ENCODE peak calls at places on chromosomes 2 and 18, in five cellular contexts. V is HCT116, O is NB4, F is A549, I is spleen. T is an unnamed sample.

GRCh38 chr2:20474757-20475566 is 28.1 kb downstream of the RHOB start:
- DNase-seq in I (peak), V (no peak), F (no peak), O (no peak), T (no peak)

GRCh38 chr2:41475959-41476358 is 571.9 kb upstream of the PKDCC start:
- DNase-seq in O (no peak), F (no peak), V (no peak), I (no peak), T (no peak)

GRCh38 chr18:59033361-59033760 is 106.3 kb upstream of the SEC11C start:
- DNase-seq in I (no peak), V (no peak), O (peak), F (no peak), T (no peak)

GRCh38 chr18:9321017-9321452 is 13.5 kb upstream of the TWSG1 start:
- DNase-seq in F (no peak), V (no peak), O (no peak), I (no peak), T (no peak)

GRCh38 chr2:172821370-172822338 is 86.0 kb downstream of the RAPGEF4 start:
- DNase-seq in F (no peak), O (no peak), V (no peak), I (no peak), T (no peak)

GRCh38 chr18:79614211-79615028 is 65.2 kb upstream of the CTDP1 start:
- DNase-seq in O (peak), F (no peak), I (peak), V (no peak), T (no peak)

GRCh38 chr18:37754141-37754540 is 188.5 kb upstream of the CELF4 start:
- DNase-seq in F (no peak), O (no peak), I (no peak), V (no peak), T (no peak)

GRCh38 chr2:207239754-207240494 is 74.2 kb upstream of the KLF7 start:
- DNase-seq in F (no peak), V (no peak), I (no peak), O (no peak), T (no peak)

GRCh38 chr2:116980354-116980753 is 834.1 kb upstream of the DDX18 start:
- DNase-seq in F (no peak), V (no peak), O (no peak), I (no peak), T (no peak)

GRCh38 chr2:241933175-241933911 is 63.8 kb downstream of the RTP5 start:
- DNase-seq in I (no peak), O (no peak), F (no peak), V (no peak), T (no peak)

GRCh38 chr2:151289972-151290335 is 486 bp upstream of the NMI start:
- DNase-seq in I (no peak), O (peak), V (no peak), F (peak), T (no peak)

GRCh38 chr2:236309669-236310029 is 45.4 kb upstream of the ASB18 start:
- DNase-seq in O (peak), F (peak), V (no peak), I (no peak), T (no peak)

GRCh38 chr2:96167407-96168013 is 22.3 kb upstream of the DUSP2 start:
- DNase-seq in V (no peak), O (no peak), I (no peak), F (no peak), T (no peak)

GRCh38 chr18:79796531-79797390 is 977 bp upstream of the KCNG2 start:
- DNase-seq in I (peak), O (no peak), F (no peak), V (no peak), T (no peak)

GRCh38 chr2:31187166-31187565 is 30.1 kb downstream of the CAPN14 start:
- DNase-seq in F (no peak), V (no peak), I (no peak), O (no peak), T (no peak)

GRCh38 chr2:240462073-240462703 is 26.7 kb downstream of the GPC1 start:
- DNase-seq in O (no peak), V (no peak), F (no peak), I (peak), T (no peak)

GRCh38 chr2:1625281-1626001 is 118.9 kb downstream of the PXDN start:
- DNase-seq in V (peak), I (peak), O (no peak), F (no peak), T (no peak)

GRCh38 chr2:240932724-240933047 is 26.6 kb downstream of the CROCC2 start:
- DNase-seq in I (peak), O (no peak), V (no peak), F (no peak), T (no peak)

GRCh38 chr2:241857572-241858121 is 1.0 kb downstream of the PDCD1 start:
- DNase-seq in O (no peak), F (no peak), I (peak), V (no peak), T (no peak)

GRCh38 chr2:199405241-199405640 is 52.5 kb downstream of the SATB2 start:
- DNase-seq in O (peak), V (peak), F (peak), I (no peak), T (no peak)

GRCh38 chr2:10571673-10572072 is 118.1 kb downstream of the NOL10 start:
- DNase-seq in O (no peak), V (no peak), F (no peak), I (no peak), T (no peak)

GRCh38 chr2:9707008-9707407 is 76.2 kb upstream of the YWHAQ start:
- DNase-seq in I (no peak), V (no peak), O (no peak), F (no peak), T (no peak)

GRCh38 chr2:210502997-210503621 is 26.6 kb upstream of the LANCL1 start:
- DNase-seq in I (peak), V (peak), O (peak), F (peak), T (no peak)

GRCh38 chr2:70941186-70941585 is 5.5 kb downstream of the ATP6V1B1 start:
- DNase-seq in I (no peak), V (no peak), O (no peak), F (no peak), T (no peak)

GRCh38 chr2:185807351-185807750 is 68.7 kb downstream of the FSIP2 start:
- DNase-seq in F (no peak), O (no peak), I (no peak), V (no peak), T (no peak)

GRCh38 chr2:108640731-108641130 is 78.6 kb upstream of the RANBP2 start:
- DNase-seq in O (peak), F (peak), V (no peak), I (no peak), T (no peak)

GRCh38 chr18:61817086-61817485 is 75.7 kb downstream of the RNF152 start:
- DNase-seq in O (no peak), I (no peak), V (no peak), F (no peak), T (no peak)

GRCh38 chr2:66587216-66587615 is 152.3 kb downstream of the MEIS1 start:
- DNase-seq in V (no peak), F (peak), I (no peak), O (no peak), T (no peak)

GRCh38 chr2:11013196-11013595 is 101.5 kb downstream of the KCNF1 start:
- DNase-seq in I (no peak), O (no peak), V (no peak), F (no peak), T (no peak)

DNA sequence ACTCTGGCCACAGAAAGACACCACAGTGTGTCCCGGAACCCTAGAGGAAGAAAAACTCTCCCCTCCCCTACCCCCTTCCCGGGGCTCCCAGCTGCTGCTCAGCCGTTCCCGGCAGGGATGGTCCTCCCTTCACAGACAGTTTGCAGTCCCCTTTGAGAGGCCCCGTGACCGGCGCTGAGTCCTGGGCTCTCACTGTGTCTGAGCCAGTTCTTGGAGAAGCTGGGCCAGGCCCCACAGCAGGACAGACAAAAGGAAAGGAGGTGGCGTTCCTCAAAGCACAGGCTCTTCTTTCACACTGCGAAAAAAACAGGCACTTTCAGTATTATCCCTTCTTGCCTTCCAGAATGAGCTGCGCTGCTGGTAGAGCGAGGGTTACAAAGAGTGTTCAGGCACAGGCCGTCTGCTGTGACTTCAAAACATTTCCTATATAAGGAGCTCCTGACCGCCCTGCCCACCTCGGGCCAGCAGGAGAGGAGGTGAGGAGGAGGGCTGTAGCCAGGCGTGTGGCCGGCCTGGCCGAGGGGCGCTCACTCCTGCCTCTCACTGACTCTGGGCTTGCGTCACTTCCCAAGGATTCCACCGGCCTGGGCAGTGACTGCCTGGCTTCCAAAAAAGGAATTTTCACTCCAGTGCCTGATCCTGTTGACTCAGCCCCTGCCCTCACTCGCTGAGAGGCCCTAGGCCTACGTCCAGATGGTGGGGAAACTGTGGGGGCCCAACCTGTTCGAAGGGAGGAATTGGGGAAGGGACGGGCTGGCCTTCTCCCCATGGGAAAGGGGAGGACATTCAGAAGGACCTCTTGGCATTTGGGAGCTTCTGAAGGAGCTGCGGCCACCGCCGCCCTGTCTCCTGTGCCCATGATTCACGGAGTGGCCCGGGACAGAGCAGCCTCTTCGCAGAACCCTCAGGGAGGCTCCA is 24.9 kb downstream of the CIDEA start:
- DNase-seq in I (no peak), O (no peak), V (no peak), F (no peak), T (no peak)
- TF ChIP-seq POLR2A in I (no peak), O (no peak), V (no peak), F (no peak), T (no peak)

DNA sequence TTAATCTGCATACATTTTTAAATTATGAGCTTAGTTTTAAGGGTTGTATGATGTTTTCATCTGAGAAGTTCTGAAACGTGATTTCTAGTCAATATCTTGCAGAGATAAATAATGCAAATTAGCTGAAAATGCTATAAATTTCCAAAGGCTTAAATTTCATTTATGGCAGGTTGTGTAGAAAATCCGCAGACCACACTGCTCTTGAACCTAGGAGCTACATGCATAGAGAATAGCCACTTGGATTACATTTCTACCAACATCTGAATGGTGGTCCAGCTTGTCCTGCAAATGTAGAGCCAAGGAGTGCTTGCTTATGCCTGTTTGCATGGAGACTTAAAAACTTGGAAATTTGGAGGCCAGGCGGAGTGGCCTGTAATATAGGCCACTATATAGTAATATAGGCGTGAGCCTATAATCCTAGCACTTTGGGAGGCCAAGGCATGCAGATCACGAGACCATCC is 6.8 kb downstream of the MAT2A start:
- DNase-seq in I (no peak), F (peak), V (peak), O (peak), T (no peak)
- TF ChIP-seq POLR2A in I (no peak), F (no peak), V (peak), O (no peak), T (no peak)

GRCh38 chr2:118010470-118010869 is 3.4 kb downstream of the CCDC93 start:
- DNase-seq in I (no peak), V (no peak), O (no peak), F (no peak), T (no peak)
- TF ChIP-seq POLR2A in I (no peak), V (no peak), O (no peak), F (no peak), T (no peak)

GRCh38 chr2:85600951-85601770 is 1.3 kb downstream of the TMEM150A start:
- DNase-seq in V (no peak), O (no peak), F (no peak), I (peak), T (no peak)
- TF ChIP-seq POLR2A in V (no peak), O (no peak), F (no peak), I (no peak), T (no peak)

T was measured in esophagus squamous epithelium.